ENCODE peak calls at places on chromosomes 2 and 18, in six cellular contexts. N is GM23338, W is HCT116, H is HL-60, P is GM12878, I is SK-N-SH. B is an unnamed sample. For H3K27me3, the result is how much of the 10 kb centered on the place peaks cover.

GRCh38 chr2:216478151-216478550 is 20.5 kb upstream of the RPL37A start:
- DNase-seq in W (peak), P (no peak), I (no peak), N (no peak), H (no peak), B (no peak)

GRCh38 chr2:60839126-60839813 is 42.1 kb upstream of the REL start:
- DNase-seq in I (no peak), P (peak), W (no peak), N (peak), H (no peak), B (no peak)

GRCh38 chr2:182068811-182069210 is 83.2 kb downstream of the PPP1R1C start:
- DNase-seq in I (no peak), N (peak), H (no peak), W (no peak), P (no peak), B (no peak)

GRCh38 chr2:122098301-122098700 is 342.9 kb downstream of the TSN start:
- DNase-seq in W (no peak), H (no peak), N (no peak), I (no peak), P (no peak), B (no peak)

GRCh38 chr2:173903611-173904394 is 61.4 kb downstream of the SP3 start:
- DNase-seq in H (no peak), N (no peak), I (no peak), W (no peak), P (no peak), B (no peak)

GRCh38 chr2:209074711-209075110 is 349.1 kb upstream of the MAP2 start:
- DNase-seq in N (no peak), P (no peak), H (no peak), I (no peak), W (no peak), B (no peak)

GRCh38 chr2:39275016-39275415 is 31.2 kb upstream of the CDKL4 start:
- DNase-seq in P (no peak), N (no peak), H (no peak), I (no peak), W (no peak), B (no peak)

GRCh38 chr2:62691186-62691585 is 14.3 kb upstream of the EHBP1 start:
- DNase-seq in I (no peak), H (no peak), P (no peak), W (no peak), N (no peak), B (no peak)

GRCh38 chr18:62187543-62188378 is 706 bp downstream of the RELCH start:
- DNase-seq in P (no peak), I (no peak), H (peak), W (no peak), N (peak), B (no peak)

GRCh38 chr2:223887127-223887526 is 49.7 kb upstream of the AP1S3 start:
- DNase-seq in I (no peak), P (no peak), H (peak), N (no peak), W (no peak), B (no peak)

GRCh38 chr2:7994397-7994951 is 687.4 kb upstream of the ID2 start:
- DNase-seq in I (peak), H (no peak), P (no peak), W (no peak), N (no peak), B (no peak)

GRCh38 chr2:5692561-5693287 is 540 bp downstream of the SOX11 start:
- DNase-seq in H (no peak), W (no peak), I (peak), P (no peak), N (peak), B (no peak)

GRCh38 chr2:239498981-239499633 is 98.3 kb upstream of the HDAC4 start:
- DNase-seq in N (no peak), H (no peak), P (no peak), W (no peak), I (no peak), B (no peak)

GRCh38 chr2:234254783-234255521 is 204.4 kb downstream of the SPP2 start:
- DNase-seq in H (no peak), P (no peak), W (no peak), N (no peak), I (no peak), B (no peak)

GRCh38 chr2:75494137-75494769 is 66.5 kb downstream of the EVA1A start:
- DNase-seq in P (no peak), N (no peak), H (no peak), I (no peak), W (no peak), B (no peak)

GRCh38 chr18:67451952-67452351 is 64.6 kb downstream of the DSEL start:
- DNase-seq in P (no peak), I (no peak), W (no peak), H (no peak), N (no peak), B (no peak)

GRCh38 chr2:73935641-73936040 is 9.0 kb downstream of the DGUOK start:
- DNase-seq in P (no peak), I (no peak), N (no peak), W (no peak), H (no peak), B (no peak)
- H3K27ac ChIP-seq in P (no peak), I (no peak), N (no peak), W (no peak), H (no peak), B (no peak)

DNA sequence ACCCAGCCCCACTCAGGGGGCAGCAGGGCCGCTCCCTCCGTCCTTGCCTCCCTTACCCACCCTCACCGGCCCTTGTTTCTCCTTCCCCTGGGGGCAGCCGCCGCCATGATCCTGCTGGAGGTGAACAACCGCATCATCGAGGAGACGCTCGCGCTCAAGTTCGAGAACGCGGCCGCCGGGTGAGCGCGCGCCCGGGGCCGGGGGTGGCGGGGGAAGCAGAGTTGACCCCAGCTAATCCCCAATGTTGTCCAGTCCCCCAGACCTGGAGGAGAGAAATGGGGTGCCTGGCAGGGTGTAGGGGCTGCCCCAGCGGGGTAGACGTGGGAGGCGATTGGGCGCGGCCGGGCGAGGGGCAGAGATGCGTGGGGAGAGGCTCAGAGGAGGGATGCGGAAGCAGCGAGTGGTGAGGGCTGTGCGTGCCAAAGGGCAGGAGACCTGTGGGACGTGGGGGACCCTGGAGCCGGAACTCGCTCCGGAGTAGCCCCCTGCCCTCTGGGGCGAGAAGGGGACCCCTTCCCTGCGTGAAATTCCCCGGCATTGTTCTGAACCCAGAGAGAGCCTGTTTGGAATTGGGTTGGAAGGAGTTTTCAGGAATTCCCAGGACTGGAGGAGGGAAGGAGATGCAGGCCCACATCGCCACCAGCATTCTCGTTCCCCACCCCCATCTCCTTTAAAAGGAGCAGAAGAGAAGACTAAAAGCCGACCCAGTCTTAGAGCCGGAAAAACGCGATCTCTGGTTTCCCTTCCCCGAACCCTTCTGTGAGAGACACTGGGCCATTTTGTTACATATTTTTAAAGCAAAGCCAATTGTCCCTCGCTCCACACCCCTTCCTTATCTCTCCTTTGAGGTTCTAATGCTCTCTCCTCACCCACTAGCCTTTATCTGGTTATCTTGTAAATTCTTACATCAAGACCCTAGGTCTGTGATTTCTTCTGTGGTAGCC is 649 bp downstream of the ARPC2 start:
- DNase-seq in W (no peak), P (no peak), I (peak), N (peak), H (peak), B (no peak)
- TF ChIP-seq REST in W (no peak), P (no peak), I (no peak), N (no peak), H (no peak), B (no peak)

GRCh38 chr2:88170472-88170892 is 336 bp downstream of the THNSL2 start:
- DNase-seq in P (no peak), I (peak), W (no peak), N (peak), H (no peak), B (no peak)

GRCh38 chr2:88171966-88172365 is 1.8 kb downstream of the THNSL2 start:
- DNase-seq in I (no peak), W (no peak), H (no peak), P (no peak), N (no peak), B (no peak)

GRCh38 chr2:88165604-88166003 is 4.5 kb upstream of the THNSL2 start:
- DNase-seq in W (no peak), I (no peak), P (no peak), N (no peak), H (no peak), B (no peak)

GRCh38 chr2:88172882-88173281 is 2.7 kb downstream of the THNSL2 start:
- DNase-seq in N (no peak), H (no peak), P (no peak), W (no peak), I (no peak), B (no peak)

DNA sequence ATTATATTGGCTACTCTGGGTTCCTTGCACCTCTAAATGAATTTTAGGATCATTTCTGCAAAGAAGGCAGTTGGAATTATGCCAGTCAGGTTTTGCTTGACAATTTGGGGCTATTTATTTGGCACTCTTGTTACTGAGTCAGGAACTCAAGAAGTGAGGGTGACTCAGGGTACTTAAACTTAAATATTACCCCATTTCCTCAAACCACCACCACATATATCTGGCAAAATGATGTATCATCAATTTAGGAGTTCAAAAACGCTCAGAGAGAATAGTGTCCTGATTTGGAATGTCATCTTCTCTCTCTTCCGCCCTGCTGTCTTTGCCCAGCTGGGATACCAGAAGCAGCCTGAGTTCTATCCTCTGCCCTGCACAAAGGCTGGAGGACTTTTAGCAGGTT is 2.4 kb upstream of the THNSL2 start:
- DNase-seq in H (no peak), P (no peak), W (no peak), I (no peak), N (no peak), B (no peak)
- H3K27me3 ChIP-seq in H (under half), P (under half), W (under half), I (under half), N (under half), B (under half)

GRCh38 chr2:178513876-178514275 is 33.6 kb downstream of the PLEKHA3 start:
- DNase-seq in I (no peak), H (no peak), N (no peak), P (no peak), W (no peak), B (no peak)
- H3K27ac ChIP-seq in I (no peak), H (no peak), N (no peak), P (no peak), W (no peak), B (no peak)